ENCODE peak calls at places on chromosomes 4 and X, in four cellular contexts. O is skeletal muscle cell, G is spleen, W is NCI-H748 treated with DMSO at 0.1 percent for 48 hours. X is an unnamed sample.

GRCh38 chrX:19682712-19683331 is 167.5 kb upstream of the MAP3K15 start:
- DNase-seq in O (peak; percentile 84), G (peak; percentile 85), W (no peak), X (peak; percentile 91)

GRCh38 chr4:128573781-128574508 is 235.6 kb upstream of the JADE1 start:
- DNase-seq in O (peak; percentile 78), G (no peak), W (no peak), X (no peak)

GRCh38 chrX:11137543-11138139 is 26.5 kb downstream of the HCCS start:
- DNase-seq in O (peak; percentile 10), G (no peak), W (no peak), X (no peak)

GRCh38 chr4:3267576-3268394 is 18.8 kb downstream of the MSANTD1 start:
- DNase-seq in O (no peak), G (no peak), W (no peak), X (peak; percentile 46)

GRCh38 chrX:153970398-153971123 is 1.1 kb downstream of the HCFC1 start:
- DNase-seq in O (peak; percentile 69), G (peak; percentile 90), W (no peak), X (peak; percentile 82)

GRCh38 chrX:69615779-69616519 is at the start of gene EDA:
- DNase-seq in O (peak; percentile 36), G (peak; percentile 85), W (peak; percentile 28), X (peak; percentile 93)

GRCh38 chrX:17007134-17007768 is 60.8 kb downstream of the REPS2 start:
- DNase-seq in O (no peak), G (no peak), W (no peak), X (no peak)

GRCh38 chr4:110458494-110459266 is 17.3 kb upstream of the ENPEP start:
- DNase-seq in O (no peak), G (no peak), W (no peak), X (no peak)

GRCh38 chrX:18194688-18195087 is 26.0 kb downstream of the BEND2 start:
- DNase-seq in O (no peak), G (no peak), W (peak; percentile 41), X (no peak)

GRCh38 chr4:35252071-35252470 is 992.2 kb downstream of the ARAP2 start:
- DNase-seq in O (no peak), G (no peak), W (no peak), X (no peak)

GRCh38 chr4:124144302-124144701 is 568.2 kb downstream of the ANKRD50 start:
- DNase-seq in O (no peak), G (no peak), W (peak; percentile 9), X (no peak)

GRCh38 chrX:39527045-39527444 is 570.7 kb downstream of the BCOR start:
- DNase-seq in O (no peak), G (no peak), W (no peak), X (no peak)

GRCh38 chrX:34918856-34919255 is 23.7 kb upstream of the FAM47B start:
- DNase-seq in O (no peak), G (no peak), W (peak; percentile 23), X (no peak)

GRCh38 chr4:66071911-66072310 is 401.6 kb upstream of the EPHA5 start:
- DNase-seq in O (no peak), G (no peak), W (no peak), X (no peak)

GRCh38 chr4:123603165-123603564 is 206.6 kb downstream of the SPRY1 start:
- DNase-seq in O (peak; percentile 37), G (no peak), W (no peak), X (no peak)